ENCODE peak calls at places on chromosomes 12 and 14, in seven cellular contexts. B is Peyer's patch, J is fibroblast of the aortic adventitia, M is breast epithelium, S is omental fat pad, L is A549, F is right atrium auricular region. O is an unnamed sample.

GRCh38 chr12:77578471-77579262 is 252.0 kb upstream of the NAV3 start:
- DNase-seq in B (no peak), J (peak), M (no peak), S (no peak), L (no peak), F (no peak), O (no peak)

GRCh38 chr12:96452271-96452922 is 37.0 kb upstream of the CFAP54 start:
- DNase-seq in B (no peak), J (no peak), M (no peak), S (no peak), L (no peak), F (no peak), O (no peak)

GRCh38 chr12:70664463-70664862 is 27.2 kb upstream of the PTPRB start:
- DNase-seq in B (no peak), J (peak), M (no peak), S (no peak), L (no peak), F (no peak), O (no peak)

GRCh38 chr14:91311284-91311662 is 66.8 kb upstream of the GPR68 start:
- DNase-seq in B (peak), J (no peak), M (no peak), S (no peak), L (no peak), F (no peak), O (no peak)

GRCh38 chr12:123572391-123572790 is 12.0 kb upstream of the TMED2 start:
- DNase-seq in B (no peak), J (no peak), M (no peak), S (no peak), L (no peak), F (no peak), O (no peak)

GRCh38 chr12:48811454-48812090 is 6.7 kb upstream of the CACNB3 start:
- DNase-seq in B (no peak), J (no peak), M (no peak), S (no peak), L (no peak), F (no peak), O (no peak)

GRCh38 chr12:26378721-26379120 is 183.3 kb downstream of the SSPN start:
- DNase-seq in B (no peak), J (no peak), M (no peak), S (no peak), L (no peak), F (no peak), O (no peak)

GRCh38 chr12:48857278-48857994 is 5.5 kb upstream of the DDX23 start:
- DNase-seq in B (no peak), J (no peak), M (no peak), S (no peak), L (no peak), F (no peak), O (no peak)

GRCh38 chr14:79280400-79280670 is 931.0 kb downstream of the DIO2 start:
- DNase-seq in B (no peak), J (no peak), M (no peak), S (no peak), L (no peak), F (no peak), O (no peak)

GRCh38 chr12:108967869-108968540 is 52.9 kb downstream of the SVOP start:
- DNase-seq in B (no peak), J (peak), M (no peak), S (no peak), L (peak), F (no peak), O (no peak)

GRCh38 chr14:77498120-77498979 is at the start of gene ISM2:
- DNase-seq in B (peak), J (peak), M (no peak), S (no peak), L (peak), F (no peak), O (peak)

GRCh38 chr14:88189040-88189839 is 133.8 kb downstream of the KCNK10 start:
- DNase-seq in B (peak), J (peak), M (peak), S (peak), L (peak), F (peak), O (peak)

GRCh38 chr14:103483600-103483999 is 39.0 kb downstream of the CKB start:
- DNase-seq in B (no peak), J (peak), M (no peak), S (peak), L (no peak), F (no peak), O (no peak)

GRCh38 chr12:98419795-98420402 is 95.5 kb upstream of the TMPO start:
- DNase-seq in B (no peak), J (no peak), M (peak), S (no peak), L (no peak), F (no peak), O (no peak)

GRCh38 chr12:125208942-125209341 is 143.7 kb downstream of the AACS start:
- DNase-seq in B (no peak), J (no peak), M (no peak), S (no peak), L (no peak), F (no peak), O (no peak)

GRCh38 chr12:65305346-65305950 is 27.0 kb downstream of the MSRB3 start:
- DNase-seq in B (no peak), J (no peak), M (no peak), S (no peak), L (no peak), F (no peak), O (no peak)

GRCh38 chr14:64463198-64463597 is 2.1 kb upstream of the AKAP5 start:
- DNase-seq in B (no peak), J (no peak), M (no peak), S (no peak), L (no peak), F (no peak), O (no peak)

GRCh38 chr12:110071504-110071903 is 23.2 kb upstream of the C12orf76 start:
- DNase-seq in B (no peak), J (no peak), M (no peak), S (no peak), L (no peak), F (no peak), O (no peak)

GRCh38 chr12:31662176-31662849 is 2.8 kb downstream of the ETFBKMT start:
- DNase-seq in B (no peak), J (no peak), M (no peak), S (no peak), L (no peak), F (no peak), O (no peak)

GRCh38 chr12:95393191-95393790 is 80.7 kb upstream of the METAP2 start:
- DNase-seq in B (no peak), J (no peak), M (no peak), S (no peak), L (no peak), F (no peak), O (no peak)

GRCh38 chr12:76871751-76872150 is 7.1 kb downstream of the CSRP2 start:
- DNase-seq in B (no peak), J (peak), M (no peak), S (no peak), L (no peak), F (no peak), O (no peak)

GRCh38 chr12:22299294-22299912 is 35.1 kb downstream of the ST8SIA1 start:
- DNase-seq in B (no peak), J (no peak), M (no peak), S (no peak), L (no peak), F (no peak), O (no peak)

GRCh38 chr14:105019861-105020814 is 745 bp downstream of the CDCA4 start:
- DNase-seq in B (peak), J (no peak), M (no peak), S (peak), L (no peak), F (no peak), O (no peak)

GRCh38 chr12:65518771-65519170 is 240.3 kb downstream of the MSRB3 start:
- DNase-seq in B (no peak), J (no peak), M (no peak), S (no peak), L (no peak), F (no peak), O (no peak)

GRCh38 chr14:63614964-63615363 is 26.7 kb downstream of the WDR89 start:
- DNase-seq in B (no peak), J (peak), M (no peak), S (no peak), L (no peak), F (no peak), O (no peak)

GRCh38 chr14:77338332-77338731 is 17.5 kb downstream of the GSTZ1 start:
- DNase-seq in B (no peak), J (no peak), M (no peak), S (no peak), L (no peak), F (no peak), O (no peak)

GRCh38 chr12:46675736-46676135 is 150.1 kb downstream of the SLC38A4 start:
- DNase-seq in B (no peak), J (peak), M (no peak), S (no peak), L (no peak), F (no peak), O (no peak)
- TF ChIP-seq CTCF in B (peak), J (peak), M (peak), S (no peak), L (peak), F (peak), O (peak)

DNA sequence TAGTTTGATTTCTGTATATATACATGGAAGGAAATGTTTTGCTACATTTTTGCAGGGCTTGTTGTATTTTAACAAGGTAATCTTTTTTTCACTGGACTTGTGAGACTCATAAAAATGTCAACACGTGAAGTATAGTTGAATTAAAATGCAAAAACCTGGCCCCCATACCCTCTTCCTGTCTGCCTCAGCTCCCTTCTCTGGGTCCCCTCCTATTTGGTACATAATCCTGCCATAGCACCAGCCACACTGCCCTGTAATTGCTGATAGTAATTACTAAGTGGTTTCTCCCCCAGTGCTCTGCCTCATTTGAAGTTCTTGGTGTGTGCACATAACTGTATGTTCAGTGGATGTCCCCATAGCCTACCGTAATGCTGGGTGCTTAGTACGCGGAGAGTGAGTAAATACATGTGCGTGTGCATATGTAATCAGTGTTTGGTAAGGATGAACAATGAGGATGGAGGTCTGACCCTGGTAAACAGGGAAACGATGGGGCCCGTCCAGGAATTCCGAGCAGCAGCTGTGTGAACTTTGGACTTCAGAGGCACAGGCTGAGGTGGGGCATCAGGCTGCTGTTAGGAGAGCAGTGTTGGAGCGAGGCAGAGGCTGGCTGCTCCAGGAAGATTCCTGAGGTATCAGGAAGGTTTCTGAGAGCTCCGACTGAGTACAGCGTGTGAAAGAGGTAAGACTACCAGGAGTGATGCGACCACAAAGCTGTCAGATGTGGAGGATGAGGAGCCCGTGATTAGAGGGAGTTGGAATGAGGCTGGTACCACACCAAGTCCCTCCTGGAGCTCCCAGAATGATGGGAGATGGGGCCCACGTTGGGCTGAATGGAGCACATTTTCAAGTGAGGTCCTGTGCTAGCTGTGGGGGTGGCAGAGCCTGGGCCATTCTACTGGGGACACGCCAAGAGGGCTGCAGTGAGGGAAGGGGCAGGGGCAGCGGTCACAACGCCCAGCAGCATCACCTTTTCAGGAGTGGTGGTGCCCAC is 106.8 kb downstream of the PELI2 start:
- DNase-seq in B (no peak), J (no peak), M (no peak), S (no peak), L (peak), F (no peak), O (no peak)
- TF ChIP-seq CTCF in B (no peak), J (no peak), M (no peak), S (no peak), L (no peak), F (no peak), O (no peak)

GRCh38 chr12:104827587-104827986 is 130.5 kb downstream of the SLC41A2 start:
- DNase-seq in B (no peak), J (no peak), M (no peak), S (no peak), L (no peak), F (no peak), O (no peak)
- TF ChIP-seq CTCF in B (no peak), J (peak), M (no peak), S (no peak), L (no peak), F (no peak), O (no peak)

DNA sequence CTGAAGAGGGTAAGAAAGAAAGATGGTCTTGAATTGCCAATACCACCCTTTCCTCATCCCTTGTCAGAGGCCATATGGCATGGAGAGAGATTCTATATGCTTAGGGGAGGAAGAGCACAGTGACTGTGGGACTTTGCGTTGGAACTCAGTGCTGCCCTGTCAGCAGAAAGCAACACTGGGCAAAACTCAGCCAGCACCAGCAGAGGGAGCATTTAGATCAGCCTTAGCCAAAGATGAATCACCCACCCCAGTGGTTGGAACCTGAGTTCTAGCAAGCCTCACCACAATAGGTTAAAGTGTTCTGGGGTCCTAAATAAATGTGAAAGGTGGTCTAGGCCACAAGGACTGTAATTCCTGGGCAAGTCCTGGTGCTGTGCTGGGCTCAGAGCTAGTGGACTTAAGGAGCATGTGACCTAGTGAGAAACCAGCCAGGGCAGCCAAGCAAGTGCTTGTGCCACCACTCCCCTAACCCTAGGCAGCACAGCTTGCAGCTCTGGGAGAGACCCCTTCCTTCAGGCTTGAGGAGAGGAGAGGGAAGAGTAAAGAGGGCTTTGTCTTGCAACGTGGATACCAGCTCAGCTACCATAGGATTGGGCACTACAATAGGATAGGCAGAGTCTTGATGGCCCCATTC is 11.4 kb upstream of the BCAT1 start:
- DNase-seq in B (no peak), J (peak), M (no peak), S (no peak), L (peak), F (no peak), O (no peak)
- TF ChIP-seq CTCF in B (peak), J (peak), M (no peak), S (no peak), L (peak), F (no peak), O (peak)

DNA sequence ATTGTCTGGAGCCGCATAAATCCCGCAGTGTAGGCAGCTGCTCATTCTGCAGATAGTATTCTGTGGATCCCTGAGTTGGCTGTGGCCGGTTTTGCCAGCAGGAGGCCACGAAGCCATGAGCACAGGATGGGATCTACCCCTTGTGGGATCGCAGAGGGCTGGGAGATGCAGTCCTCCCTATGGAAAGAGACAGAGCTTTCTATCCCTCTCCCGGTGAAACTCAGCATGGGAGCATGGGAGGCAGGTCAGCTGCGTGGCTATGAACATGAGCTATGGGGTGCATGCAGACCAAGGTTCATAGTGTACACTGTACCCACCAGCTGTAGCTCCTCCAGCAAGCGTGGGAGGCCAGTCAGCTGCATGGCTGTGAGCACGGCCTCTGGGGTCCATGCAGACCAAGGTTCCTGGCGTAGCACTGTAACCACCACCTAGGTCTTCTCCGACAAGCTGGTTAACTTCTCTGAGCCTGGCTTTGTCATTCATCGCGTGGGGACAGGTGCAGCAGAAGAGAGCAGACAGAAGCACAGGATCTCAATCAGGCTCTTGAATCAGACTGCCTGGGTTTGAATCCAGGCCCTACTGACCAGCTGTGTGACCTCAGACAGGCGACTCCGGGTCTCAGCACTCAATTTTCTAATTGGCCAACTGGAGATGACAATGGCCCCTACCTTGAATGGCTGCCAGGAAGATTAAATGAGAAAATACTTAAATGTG is 5.9 kb downstream of the BDKRB1 start:
- DNase-seq in B (no peak), J (no peak), M (no peak), S (no peak), L (no peak), F (no peak), O (no peak)
- TF ChIP-seq CTCF in B (no peak), J (no peak), M (no peak), S (no peak), L (no peak), F (no peak), O (no peak)

GRCh38 chr12:54004063-54004840 is 4.3 kb downstream of the HOXC9 start:
- DNase-seq in B (no peak), J (no peak), M (no peak), S (no peak), L (no peak), F (no peak), O (no peak)
- TF ChIP-seq CTCF in B (no peak), J (no peak), M (no peak), S (no peak), L (peak), F (no peak), O (no peak)